ENCODE peak calls at places on chromosome 4, in six cellular contexts. I is AG08396; E is epithelial cell of proximal tubule; Z is effector CD4-positive, alpha-beta T cell; T is suprapubic skin; H is lung. S is an unnamed sample.

GRCh38 chr4:41509411-41510008 is 28.4 kb upstream of the LIMCH1 start:
- DNase-seq in I (no peak), E (no peak), T (no peak), H (no peak), Z (no peak), S (no peak)

GRCh38 chr4:130336585-130337217 is 1240.7 kb downstream of the C4orf33 start:
- DNase-seq in E (no peak), T (no peak), H (no peak), I (peak; percentile 2), Z (no peak), S (no peak)

GRCh38 chr4:168560184-168560834 is 63.5 kb downstream of the PALLD start:
- DNase-seq in T (no peak), Z (no peak), H (no peak), E (no peak), I (no peak), S (no peak)

GRCh38 chr4:186105721-186106335 is 1.3 kb downstream of the FAM149A start:
- DNase-seq in H (no peak), T (no peak), Z (no peak), I (no peak), E (peak; percentile 59), S (no peak)

GRCh38 chr4:142128529-142128928 is 492.1 kb downstream of the IL15 start:
- DNase-seq in H (no peak), E (no peak), T (no peak), I (peak; percentile 3), Z (no peak), S (no peak)

GRCh38 chr4:46649390-46649789 is 259.5 kb upstream of the GABRA2 start:
- DNase-seq in T (no peak), E (no peak), Z (no peak), I (no peak), H (no peak), S (no peak)

GRCh38 chr4:147546341-147546740 is 65.4 kb downstream of the EDNRA start:
- DNase-seq in I (peak; percentile 77), H (no peak), E (no peak), Z (no peak), T (no peak), S (no peak)

GRCh38 chr4:169744601-169745000 is 13.1 kb downstream of the HPF1 start:
- DNase-seq in E (no peak), Z (no peak), I (no peak), T (no peak), H (no peak), S (no peak)

GRCh38 chr4:116539744-116540143 is 545.6 kb downstream of the TRAM1L1 start:
- DNase-seq in H (no peak), I (no peak), Z (no peak), T (no peak), E (no peak), S (no peak)

GRCh38 chr4:180059216-180059881 is 2183.9 kb upstream of the TENM3 start:
- DNase-seq in T (no peak), H (no peak), E (no peak), Z (no peak), I (peak; percentile 2), S (no peak)

GRCh38 chr4:47543331-47543730 is 58.3 kb downstream of the ATP10D start:
- DNase-seq in E (no peak), I (no peak), Z (no peak), T (no peak), H (no peak), S (no peak)

GRCh38 chr4:132344924-132345828 is 803.9 kb upstream of the PCDH10 start:
- DNase-seq in E (no peak), T (no peak), I (no peak), H (no peak), Z (no peak), S (no peak)

GRCh38 chr4:86975927-86976326 is 41.1 kb downstream of the AFF1 start:
- DNase-seq in I (no peak), H (no peak), T (no peak), E (no peak), Z (no peak), S (no peak)

GRCh38 chr4:83115000-83115399 is 471 bp upstream of the PLAC8 start:
- DNase-seq in I (peak; percentile 36), Z (no peak), T (no peak), E (no peak), H (no peak), S (no peak)

GRCh38 chr4:142558851-142559250 is 287.2 kb downstream of the INPP4B start:
- DNase-seq in H (no peak), I (peak; percentile 14), T (no peak), Z (no peak), E (no peak), S (no peak)

GRCh38 chr4:7459471-7459870 is 24.7 kb upstream of the PSAPL1 start:
- DNase-seq in I (no peak), E (no peak), H (no peak), Z (no peak), T (no peak), S (no peak)

GRCh38 chr4:153409924-153410501 is 56.1 kb upstream of the TMEM131L start:
- DNase-seq in I (no peak), H (no peak), E (no peak), Z (no peak), T (no peak), S (no peak)

GRCh38 chr4:8251110-8251883 is 18.3 kb upstream of the HTRA3 start:
- DNase-seq in H (no peak), T (no peak), Z (no peak), I (no peak), E (no peak), S (no peak)

GRCh38 chr4:19455850-19456602 is 795.7 kb upstream of the SLIT2 start:
- DNase-seq in H (no peak), I (no peak), T (no peak), E (no peak), Z (no peak), S (no peak)

GRCh38 chr4:2768921-2769336 is 12.8 kb upstream of the TNIP2 start:
- DNase-seq in Z (no peak), H (no peak), I (peak; percentile 12), T (no peak), E (no peak), S (no peak)

GRCh38 chr4:83054928-83055327 is 19.9 kb downstream of the COPS4 start:
- DNase-seq in E (no peak), I (no peak), H (no peak), T (no peak), Z (no peak), S (no peak)

GRCh38 chr4:154622598-154622997 is 10.1 kb upstream of the FGG start:
- DNase-seq in Z (no peak), E (no peak), T (no peak), I (peak; percentile 59), H (no peak), S (no peak)

GRCh38 chr4:56681158-56681848 is at the start of gene HOPX:
- DNase-seq in E (no peak), H (peak; percentile 86), I (no peak), Z (no peak), T (no peak), S (no peak)

GRCh38 chr4:55440786-55441185 is 45.0 kb downstream of the TMEM165 start:
- DNase-seq in T (no peak), I (no peak), Z (no peak), E (no peak), H (no peak), S (no peak)

GRCh38 chr4:121049072-121049599 is 23.2 kb downstream of the NDNF start:
- DNase-seq in Z (no peak), H (no peak), T (no peak), E (no peak), I (no peak), S (no peak)

GRCh38 chr4:84965558-84966381 is 720 bp downstream of the WDFY3 start:
- DNase-seq in H (peak; percentile 34), I (peak; percentile 80), E (no peak), Z (no peak), T (peak; percentile 79), S (no peak)

GRCh38 chr4:139849219-139849618 is 183.6 kb downstream of the MGST2 start:
- DNase-seq in Z (no peak), T (no peak), I (no peak), E (no peak), H (no peak), S (no peak)

GRCh38 chr4:56772134-56772533 is 49.4 kb downstream of the SPINK2 start:
- DNase-seq in E (no peak), T (no peak), Z (no peak), H (no peak), I (no peak), S (no peak)

GRCh38 chr4:166957451-166957850 is 276.8 kb downstream of the SPOCK3 start:
- DNase-seq in I (no peak), E (no peak), T (no peak), H (no peak), Z (no peak), S (no peak)

GRCh38 chr4:7607156-7607910 is 172.6 kb upstream of the PSAPL1 start:
- DNase-seq in E (no peak), H (no peak), I (peak; percentile 27), Z (no peak), T (no peak), S (no peak)